ENCODE peak calls at places on chromosomes 7 and 10, in six cellular contexts. One of them, this sample, is unnamed.
A peak's percentile ranks its signal among the peaks of the same experiment; 100 is the strongest.

GRCh38 chr10:102152545-102152890 is 329 bp downstream of the NOLC1 start:
- DNase-seq in neural crest cell: no peak
- DNase-seq in HCEC 1CT: peak; percentile 15
- DNase-seq in right atrium auricular region: no peak
- DNase-seq in activated naive CD4-positive, alpha-beta T cell treated with Interleukin-2 at 50 U/mL for 16 hours: peak; percentile 64
- DNase-seq in hippocampal formation: no peak
- DNase-seq in this sample: no peak

GRCh38 chr10:121624778-121625330 is 26.6 kb upstream of the FGFR2 start:
- DNase-seq in neural crest cell: no peak
- DNase-seq in HCEC 1CT: no peak
- DNase-seq in right atrium auricular region: no peak
- DNase-seq in activated naive CD4-positive, alpha-beta T cell treated with Interleukin-2 at 50 U/mL for 16 hours: no peak
- DNase-seq in hippocampal formation: no peak
- DNase-seq in this sample: no peak

GRCh38 chr7:55965805-55966421 is 1.5 kb downstream of the NIPSNAP2 start:
- DNase-seq in neural crest cell: no peak
- DNase-seq in HCEC 1CT: peak; percentile 48
- DNase-seq in right atrium auricular region: no peak
- DNase-seq in activated naive CD4-positive, alpha-beta T cell treated with Interleukin-2 at 50 U/mL for 16 hours: no peak
- DNase-seq in hippocampal formation: no peak
- DNase-seq in this sample: no peak

GRCh38 chr10:11294831-11295230 is 277.2 kb downstream of the CELF2 start:
- DNase-seq in neural crest cell: no peak
- DNase-seq in HCEC 1CT: no peak
- DNase-seq in right atrium auricular region: no peak
- DNase-seq in activated naive CD4-positive, alpha-beta T cell treated with Interleukin-2 at 50 U/mL for 16 hours: no peak
- DNase-seq in hippocampal formation: no peak
- DNase-seq in this sample: no peak

GRCh38 chr7:148336411-148336810 is 254.2 kb upstream of the C7orf33 start:
- DNase-seq in neural crest cell: no peak
- DNase-seq in HCEC 1CT: no peak
- DNase-seq in right atrium auricular region: no peak
- DNase-seq in activated naive CD4-positive, alpha-beta T cell treated with Interleukin-2 at 50 U/mL for 16 hours: no peak
- DNase-seq in hippocampal formation: no peak
- DNase-seq in this sample: no peak

GRCh38 chr10:52314007-52314821 is at the start of gene DKK1:
- DNase-seq in neural crest cell: peak; percentile 41
- DNase-seq in HCEC 1CT: peak; percentile 76
- DNase-seq in right atrium auricular region: peak; percentile 62
- DNase-seq in activated naive CD4-positive, alpha-beta T cell treated with Interleukin-2 at 50 U/mL for 16 hours: no peak
- DNase-seq in hippocampal formation: no peak
- DNase-seq in this sample: peak; percentile 15

GRCh38 chr10:14009315-14010082 is 321.2 kb downstream of the FRMD4A start:
- DNase-seq in neural crest cell: peak; percentile 13
- DNase-seq in HCEC 1CT: peak; percentile 66
- DNase-seq in right atrium auricular region: no peak
- DNase-seq in activated naive CD4-positive, alpha-beta T cell treated with Interleukin-2 at 50 U/mL for 16 hours: peak; percentile 80
- DNase-seq in hippocampal formation: no peak
- DNase-seq in this sample: no peak

GRCh38 chr10:84429926-84430520 is 101.6 kb downstream of the CCSER2 start:
- DNase-seq in neural crest cell: peak; percentile 55
- DNase-seq in HCEC 1CT: peak; percentile 60
- DNase-seq in right atrium auricular region: no peak
- DNase-seq in activated naive CD4-positive, alpha-beta T cell treated with Interleukin-2 at 50 U/mL for 16 hours: peak; percentile 69
- DNase-seq in hippocampal formation: peak; percentile 27
- DNase-seq in this sample: peak; percentile 41

This sample was measured in putamen.